ENCODE peak calls at places on chromosomes 6 and 20, in four cellular contexts. H is K562, P is H1, J is GM12878. Q is an unnamed sample.

GRCh38 chr6:7691675-7692452 is 34.0 kb upstream of the BMP6 start:
- DNase-seq in H (peak), P (peak), J (no peak), Q (peak)

GRCh38 chr6:121896771-121897170 is 461.3 kb downstream of the GJA1 start:
- DNase-seq in H (no peak), P (no peak), J (no peak), Q (peak)

GRCh38 chr20:57323034-57323433 is 6.6 kb upstream of the SPO11 start:
- DNase-seq in H (no peak), P (peak), J (no peak), Q (no peak)

GRCh38 chr6:41488392-41489129 is 57.6 kb upstream of the FOXP4 start:
- DNase-seq in H (no peak), P (no peak), J (peak), Q (peak)

GRCh38 chr20:17992847-17993508 is 24.2 kb downstream of the MGME1 start:
- DNase-seq in H (no peak), P (no peak), J (no peak), Q (peak)

GRCh38 chr6:46959419-46959818 is 37.7 kb upstream of the ADGRF5 start:
- DNase-seq in H (no peak), P (no peak), J (no peak), Q (no peak)

GRCh38 chr20:17967595-17968365 is 814 bp downstream of the SNX5 start:
- DNase-seq in H (peak), P (no peak), J (no peak), Q (peak)

GRCh38 chr6:14175031-14175430 is 57.5 kb downstream of the CD83 start:
- DNase-seq in H (no peak), P (no peak), J (no peak), Q (no peak)

GRCh38 chr6:96742702-96743101 is 94.6 kb downstream of the GPR63 start:
- DNase-seq in H (no peak), P (no peak), J (no peak), Q (no peak)

GRCh38 chr6:137731960-137732616 is 135.0 kb upstream of the TNFAIP3 start:
- DNase-seq in H (no peak), P (no peak), J (no peak), Q (peak)

GRCh38 chr20:37531856-37532255 is 4.2 kb upstream of the BLCAP start:
- DNase-seq in H (no peak), P (no peak), J (no peak), Q (no peak)

GRCh38 chr20:58748628-58749027 is 56.0 kb downstream of the NPEPL1 start:
- DNase-seq in H (no peak), P (no peak), J (no peak), Q (no peak)

GRCh38 chr6:126905917-126906316 is 212.6 kb upstream of the RSPO3 start:
- DNase-seq in H (no peak), P (no peak), J (no peak), Q (no peak)

GRCh38 chr6:106631356-106631755 is 2.0 kb downstream of the QRSL1 start:
- DNase-seq in H (no peak), P (no peak), J (no peak), Q (peak)

GRCh38 chr6:160030103-160030502 is 61.2 kb downstream of the IGF2R start:
- DNase-seq in H (no peak), P (peak), J (no peak), Q (peak)

GRCh38 chr20:3082306-3082951 is 2.1 kb downstream of the AVP start:
- DNase-seq in H (no peak), P (no peak), J (no peak), Q (no peak)

GRCh38 chr6:156720739-156721714 is 56.2 kb upstream of the ARID1B start:
- DNase-seq in H (no peak), P (peak), J (peak), Q (peak)

GRCh38 chr6:11921017-11921438 is 91.1 kb upstream of the HIVEP1 start:
- DNase-seq in H (peak), P (no peak), J (no peak), Q (peak)

GRCh38 chr20:60884277-60884676 is 367.8 kb upstream of the CDH4 start:
- DNase-seq in H (no peak), P (no peak), J (no peak), Q (no peak)

GRCh38 chr6:13296536-13296997 is 31.8 kb downstream of the TBC1D7 start:
- DNase-seq in H (peak), P (no peak), J (no peak), Q (no peak)

GRCh38 chr20:5361176-5361575 is 44.4 kb upstream of the PROKR2 start:
- DNase-seq in H (no peak), P (no peak), J (no peak), Q (no peak)

GRCh38 chr6:5762561-5762968 is 244.2 kb downstream of the NRN1 start:
- DNase-seq in H (no peak), P (no peak), J (no peak), Q (no peak)

GRCh38 chr6:35128496-35128895 is 12.6 kb downstream of the TCP11 start:
- DNase-seq in H (no peak), P (no peak), J (no peak), Q (peak)

GRCh38 chr20:38805502-38805957 is at the start of gene PPP1R16B:
- DNase-seq in H (peak), P (no peak), J (no peak), Q (no peak)

GRCh38 chr6:37860226-37860839 is 40.8 kb downstream of the ZFAND3 start:
- DNase-seq in H (peak), P (no peak), J (no peak), Q (peak)

GRCh38 chr6:167836722-167837121 is 10.0 kb downstream of the AFDN start:
- DNase-seq in H (no peak), P (no peak), J (no peak), Q (no peak)

GRCh38 chr20:38905375-38905774 is 20.8 kb upstream of the FAM83D start:
- DNase-seq in H (no peak), P (no peak), J (no peak), Q (no peak)

GRCh38 chr20:11718474-11719094 is 199.1 kb upstream of the BTBD3 start:
- DNase-seq in H (no peak), P (peak), J (no peak), Q (no peak)

GRCh38 chr6:112205521-112206458 is 48.6 kb downstream of the LAMA4 start:
- DNase-seq in H (no peak), P (peak), J (no peak), Q (peak)

GRCh38 chr6:21593927-21594421 is 423 bp downstream of the SOX4 start:
- DNase-seq in H (no peak), P (no peak), J (no peak), Q (peak)

GRCh38 chr20:23397961-23398360 is 23.3 kb downstream of the NAPB start:
- DNase-seq in H (no peak), P (no peak), J (no peak), Q (peak)

GRCh38 chr6:45044510-45045252 is 283.4 kb upstream of the RUNX2 start:
- DNase-seq in H (no peak), P (no peak), J (no peak), Q (no peak)

GRCh38 chr6:162119349-162119748 is 608.2 kb downstream of the PRKN start:
- DNase-seq in H (no peak), P (no peak), J (no peak), Q (no peak)

GRCh38 chr6:54097753-54098152 is 13.5 kb upstream of the MLIP start:
- DNase-seq in H (no peak), P (no peak), J (no peak), Q (no peak)

GRCh38 chr20:58224097-58224496 is 4.4 kb downstream of the ANKRD60 start:
- DNase-seq in H (no peak), P (no peak), J (no peak), Q (no peak)

GRCh38 chr20:36784900-36785299 is 11.3 kb upstream of the DSN1 start:
- DNase-seq in H (no peak), P (no peak), J (no peak), Q (peak)

GRCh38 chr6:1594495-1595200 is 15.1 kb upstream of the FOXC1 start:
- DNase-seq in H (no peak), P (no peak), J (no peak), Q (no peak)

GRCh38 chr6:1597121-1597744 is 12.5 kb upstream of the FOXC1 start:
- DNase-seq in H (no peak), P (no peak), J (no peak), Q (no peak)

GRCh38 chr6:1597924-1598323 is 11.8 kb upstream of the FOXC1 start:
- DNase-seq in H (no peak), P (no peak), J (no peak), Q (peak)

GRCh38 chr6:1595271-1596087 is 14.2 kb upstream of the FOXC1 start:
- DNase-seq in H (no peak), P (no peak), J (no peak), Q (no peak)

DNA sequence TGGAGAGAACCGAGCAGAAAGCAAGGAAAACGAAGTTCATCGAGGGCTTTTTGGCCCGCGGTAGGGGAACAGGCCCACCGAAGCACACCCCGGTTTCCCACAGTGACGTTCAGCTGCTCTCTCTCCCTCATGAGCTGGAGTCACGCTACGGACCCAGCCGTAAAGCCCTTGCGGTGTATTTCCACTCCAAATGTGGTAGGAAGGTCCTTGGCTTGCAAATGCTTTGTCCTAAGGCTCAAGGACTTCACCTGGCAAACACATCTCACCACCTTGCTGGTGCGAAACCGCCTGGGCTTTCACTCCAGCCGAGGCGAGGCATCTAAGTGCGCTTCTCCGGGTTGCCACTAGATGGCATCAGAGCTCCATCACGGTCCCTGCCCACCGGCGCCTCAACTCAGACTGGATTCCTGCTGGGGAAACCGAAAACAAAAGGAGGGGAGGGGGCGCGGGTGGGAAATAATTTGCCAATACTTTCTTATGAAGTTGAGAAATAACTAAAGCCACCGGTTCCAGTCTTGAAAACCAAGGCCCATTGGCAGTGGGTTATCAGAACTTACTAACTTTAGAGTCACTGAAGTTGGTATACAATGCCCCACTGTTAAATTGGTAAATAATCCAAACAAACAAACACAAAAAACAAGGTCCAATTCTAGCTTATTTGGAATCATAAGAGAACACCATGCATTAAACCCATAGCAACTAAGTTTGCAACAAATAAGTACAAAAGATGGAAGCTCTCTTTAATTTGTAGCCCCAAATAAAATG is 13.4 kb upstream of the FOXC1 start:
- DNase-seq in H (peak), P (no peak), J (no peak), Q (peak)
- TF ChIP-seq RAD21 in H (peak), P (peak), J (peak), Q (peak)

DNA sequence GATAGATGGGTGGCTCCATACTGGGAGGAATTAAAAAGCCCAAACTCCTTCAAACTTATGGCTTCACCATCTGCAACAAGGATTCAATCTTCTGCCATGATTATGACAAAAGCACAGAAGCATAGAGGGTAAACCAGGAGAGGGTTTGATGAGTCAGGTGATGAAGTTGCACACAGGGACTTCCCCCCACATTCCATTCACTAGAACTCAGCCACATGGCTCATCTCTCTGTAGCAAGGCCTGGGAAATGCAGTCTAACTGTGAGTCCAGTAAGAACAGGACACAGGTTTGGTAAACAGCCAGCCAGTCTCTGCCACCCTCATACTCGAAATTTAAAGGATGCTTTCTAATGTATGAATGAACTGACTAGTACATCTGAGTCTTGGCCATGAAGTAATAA is 142.9 kb downstream of the HIVEP2 start:
- DNase-seq in H (no peak), P (no peak), J (no peak), Q (peak)
- TF ChIP-seq CHD1 in H (no peak), P (no peak), J (no peak), Q (no peak)

GRCh38 chr6:2482773-2483172 is 237.4 kb upstream of the GMDS start:
- DNase-seq in H (no peak), P (no peak), J (no peak), Q (no peak)
- TF ChIP-seq RAD21 in H (no peak), P (peak), J (no peak), Q (no peak)

GRCh38 chr20:14724465-14724864 is 387.1 kb upstream of the FLRT3 start:
- DNase-seq in H (no peak), P (no peak), J (no peak), Q (no peak)
- TF ChIP-seq CHD1 in H (no peak), P (no peak), J (no peak), Q (no peak)

DNA sequence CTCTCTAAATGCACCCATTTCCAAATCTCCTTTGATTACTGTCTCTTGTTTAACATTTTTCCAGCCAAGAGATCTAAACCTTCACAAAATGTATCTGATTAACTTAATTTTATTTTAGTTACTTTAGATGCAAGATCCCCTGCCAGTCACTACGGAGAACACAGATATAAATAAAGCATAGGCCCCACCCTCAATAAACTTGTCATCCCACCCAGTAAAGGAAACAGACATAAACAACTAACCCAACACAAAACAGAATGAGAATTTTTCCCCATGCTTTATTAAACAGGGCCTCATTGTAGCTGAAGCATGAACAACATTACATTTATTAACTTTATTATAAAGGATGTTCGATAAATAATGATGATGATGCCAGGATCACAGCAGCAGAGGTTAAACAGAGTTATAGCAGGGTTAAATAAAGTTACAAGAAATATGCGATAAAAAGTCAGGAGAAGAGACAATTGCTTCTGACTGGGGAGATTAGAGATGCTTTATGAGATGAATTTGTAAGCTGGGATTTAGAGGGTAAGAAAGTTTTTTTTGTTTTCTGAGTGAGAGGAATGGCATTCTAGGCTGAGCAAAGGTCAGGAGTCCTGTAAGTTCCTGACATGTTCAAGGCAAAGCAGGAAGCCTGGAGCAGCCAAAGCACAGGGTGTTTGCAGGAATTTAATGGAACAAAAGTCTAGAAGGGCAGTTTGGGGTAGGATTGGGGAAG is 41.1 kb downstream of the TFAP2A start:
- DNase-seq in H (no peak), P (no peak), J (no peak), Q (peak)
- TF ChIP-seq RAD21 in H (no peak), P (no peak), J (no peak), Q (no peak)

GRCh38 chr20:10213526-10213925 is 5.1 kb upstream of the SNAP25 start:
- DNase-seq in H (no peak), P (no peak), J (no peak), Q (no peak)
- TF ChIP-seq CHD1 in H (no peak), P (no peak), J (no peak), Q (no peak)

Q was measured in IMR-90.